ENCODE peak calls at places on chromosomes 4 and X, in nine cellular contexts. H is fibroblast of mammary gland; I is naive thymus-derived CD4-positive, alpha-beta T cell; C is dorsolateral prefrontal cortex; N is HCT116; L is fibroblast of pulmonary artery; M is neuronal stem cell; Z is CD8-positive, alpha-beta T cell; W is sigmoid colon. U is an unnamed sample.

GRCh38 chrX:24202465-24203031 is 53.0 kb downstream of the ZFX start:
- DNase-seq in H (no peak), I (no peak), C (no peak), N (no peak), L (no peak), M (no peak), Z (no peak), W (no peak), U (no peak)

GRCh38 chrX:13855689-13856425 is 39.0 kb upstream of the GPM6B start:
- DNase-seq in H (peak), I (no peak), C (no peak), N (no peak), L (no peak), M (no peak), Z (no peak), W (no peak), U (peak)

GRCh38 chrX:133741303-133741702 is 244.1 kb downstream of the GPC3 start:
- DNase-seq in H (peak), I (no peak), C (no peak), N (no peak), L (peak), M (no peak), Z (no peak), W (no peak), U (peak)

GRCh38 chrX:23884427-23885024 is 23.2 kb downstream of the APOO start:
- DNase-seq in H (peak), I (no peak), C (no peak), N (no peak), L (no peak), M (no peak), Z (no peak), W (no peak), U (peak)

GRCh38 chr4:177573487-177573886 is 131.2 kb upstream of the AGA start:
- DNase-seq in H (peak), I (no peak), C (no peak), N (peak), L (peak), M (no peak), Z (no peak), W (no peak), U (peak)

GRCh38 chr4:187685247-187685646 is 310.3 kb upstream of the ZFP42 start:
- DNase-seq in H (peak), I (no peak), C (no peak), N (no peak), L (no peak), M (no peak), Z (no peak), W (no peak), U (no peak)

GRCh38 chr4:45477311-45477733 is 646.5 kb downstream of the GABRG1 start:
- DNase-seq in H (no peak), I (no peak), C (no peak), N (no peak), L (no peak), M (no peak), Z (no peak), W (no peak), U (no peak)

GRCh38 chrX:68632491-68632890 is 15.0 kb upstream of the STARD8 start:
- DNase-seq in H (no peak), I (no peak), C (no peak), N (no peak), L (no peak), M (no peak), Z (no peak), W (no peak), U (no peak)

GRCh38 chr4:183362916-183363542 is 40.8 kb upstream of the CLDN24 start:
- DNase-seq in H (peak), I (no peak), C (no peak), N (peak), L (peak), M (no peak), Z (no peak), W (no peak), U (peak)

GRCh38 chrX:106912864-106913263 is 7.3 kb upstream of the CLDN2 start:
- DNase-seq in H (peak), I (no peak), C (no peak), N (no peak), L (peak), M (no peak), Z (no peak), W (no peak), U (peak)

GRCh38 chrX:40012039-40012799 is 85.5 kb downstream of the BCOR start:
- DNase-seq in H (peak), I (no peak), C (no peak), N (no peak), L (peak), M (no peak), Z (no peak), W (peak), U (peak)

GRCh38 chrX:99603076-99603814 is 806.8 kb downstream of the PCDH19 start:
- DNase-seq in H (no peak), I (no peak), C (no peak), N (no peak), L (no peak), M (no peak), Z (no peak), W (no peak), U (no peak)

GRCh38 chr4:53478671-53479456 is 101.4 kb downstream of the FIP1L1 start:
- DNase-seq in H (peak), I (no peak), C (no peak), N (no peak), L (peak), M (no peak), Z (no peak), W (no peak), U (peak)

GRCh38 chr4:37453004-37453360 is 208.4 kb downstream of the NWD2 start:
- DNase-seq in H (peak), I (peak), C (no peak), N (peak), L (peak), M (peak), Z (peak), W (no peak), U (peak)

GRCh38 chr4:83931659-83932058 is 395.8 kb downstream of the GPAT3 start:
- DNase-seq in H (no peak), I (no peak), C (no peak), N (no peak), L (no peak), M (no peak), Z (no peak), W (no peak), U (no peak)

GRCh38 chr4:55311792-55312490 is 34.1 kb upstream of the SRD5A3 start:
- DNase-seq in H (peak), I (no peak), C (no peak), N (no peak), L (peak), M (no peak), Z (no peak), W (no peak), U (peak)

GRCh38 chrX:107118322-107119147 is at the start of gene RBM41:
- DNase-seq in H (peak), I (peak), C (peak), N (peak), L (peak), M (peak), Z (peak), W (peak), U (peak)

DNA sequence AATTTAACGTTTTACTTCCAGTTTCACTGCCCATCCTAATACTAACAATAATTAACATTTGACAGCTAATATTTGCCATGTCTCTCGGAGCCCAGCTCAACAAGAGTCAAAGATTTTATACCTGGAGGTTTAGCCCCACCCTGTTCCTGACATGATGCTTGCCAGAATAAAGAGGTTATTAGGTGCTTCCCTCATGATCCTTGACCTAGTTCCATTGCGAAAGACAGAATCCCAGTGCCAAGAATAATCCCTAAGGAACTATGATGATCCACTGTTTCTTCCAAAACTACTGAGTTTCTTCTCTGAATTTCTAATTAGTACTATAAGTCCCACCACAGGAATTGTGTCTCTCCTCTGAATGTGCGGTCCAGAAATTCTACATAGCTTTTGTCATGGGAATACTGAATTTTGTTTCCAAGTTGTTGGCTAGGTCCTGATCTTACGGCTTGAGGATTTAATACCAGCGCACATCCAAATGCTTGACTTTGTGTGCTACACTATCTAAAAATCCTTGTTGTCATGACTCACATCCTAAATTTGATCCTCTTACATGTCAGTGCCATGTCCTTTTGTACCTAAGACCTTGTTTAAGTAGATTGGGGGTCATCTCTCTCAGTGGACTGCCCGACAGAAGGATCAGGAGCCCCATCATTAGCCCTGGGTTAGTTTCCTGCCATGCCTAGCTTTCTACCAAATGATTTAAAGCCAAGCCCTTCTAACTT is 23.1 kb downstream of the ANTXR2 start:
- DNase-seq in H (peak), I (no peak), C (no peak), N (no peak), L (no peak), M (no peak), Z (no peak), W (no peak), U (no peak)
- H3K4me3 ChIP-seq in H (no peak), I (no peak), C (no peak), N (no peak), L (no peak), M (no peak), Z (no peak), W (no peak), U (no peak)

DNA sequence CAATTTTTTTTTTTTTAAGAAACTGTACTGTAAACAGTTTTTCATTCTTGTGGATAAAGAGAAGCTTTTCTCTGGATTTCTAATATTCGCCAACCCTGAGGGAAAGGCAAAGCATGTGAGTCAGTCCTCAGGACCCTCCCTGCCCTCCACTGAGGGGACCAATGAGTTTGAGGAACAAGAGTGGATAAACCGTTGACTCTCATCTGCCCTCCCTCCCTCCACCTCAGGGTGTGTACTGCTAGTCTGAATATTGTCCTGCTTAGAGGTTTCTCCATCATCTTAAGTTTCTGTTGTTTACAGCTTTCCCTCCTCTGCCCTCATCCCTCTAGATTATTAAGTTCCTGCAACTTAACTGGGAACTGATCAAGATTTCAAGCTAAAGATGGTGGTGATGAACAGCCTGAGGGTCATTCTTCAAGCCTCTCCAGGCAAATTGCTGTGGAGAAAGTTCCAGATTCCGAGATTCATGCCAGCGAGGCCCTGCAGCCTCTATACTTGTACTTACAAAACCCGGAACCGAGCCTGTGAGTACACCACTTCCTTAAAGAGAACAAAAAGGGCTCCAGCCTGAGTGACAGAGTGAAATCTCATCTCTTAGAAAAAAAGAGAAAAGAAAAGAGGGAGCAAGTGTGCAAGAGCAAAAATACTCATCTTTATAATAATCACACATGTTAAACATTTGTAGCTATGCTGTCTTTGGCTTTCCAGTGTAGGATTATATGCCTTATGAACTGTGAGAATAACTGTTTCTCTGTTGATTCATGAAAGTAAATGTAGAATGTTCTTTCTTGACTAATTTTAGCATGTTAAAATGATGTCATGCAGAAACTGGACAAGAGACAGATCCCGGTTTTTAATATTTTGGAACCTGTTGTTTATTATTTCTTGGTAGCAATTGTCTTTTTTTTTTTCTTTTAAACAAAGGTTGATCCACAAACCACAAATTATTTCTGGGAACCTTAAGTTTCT is 11.9 kb downstream of the CA5B start:
- DNase-seq in H (peak), I (peak), C (no peak), N (no peak), L (no peak), M (no peak), Z (peak), W (no peak), U (no peak)
- H3K4me3 ChIP-seq in H (no peak), I (peak), C (no peak), N (no peak), L (no peak), M (no peak), Z (peak), W (no peak), U (no peak)

GRCh38 chrX:140710710-140711109 is 1.2 kb downstream of the LINC00632 start:
- DNase-seq in H (no peak), I (no peak), C (peak), N (no peak), L (peak), M (no peak), Z (no peak), W (no peak), U (no peak)

GRCh38 chrX:140715787-140716186 is 6.2 kb downstream of the LINC00632 start:
- DNase-seq in H (no peak), I (no peak), C (no peak), N (no peak), L (no peak), M (no peak), Z (no peak), W (no peak), U (no peak)

GRCh38 chrX:140709421-140709846 is at the start of gene LINC00632:
- DNase-seq in H (no peak), I (no peak), C (peak), N (no peak), L (no peak), M (no peak), Z (no peak), W (no peak), U (no peak)

GRCh38 chrX:140713174-140713539 is 3.6 kb downstream of the LINC00632 start:
- DNase-seq in H (no peak), I (no peak), C (no peak), N (no peak), L (peak), M (no peak), Z (no peak), W (no peak), U (no peak)

DNA sequence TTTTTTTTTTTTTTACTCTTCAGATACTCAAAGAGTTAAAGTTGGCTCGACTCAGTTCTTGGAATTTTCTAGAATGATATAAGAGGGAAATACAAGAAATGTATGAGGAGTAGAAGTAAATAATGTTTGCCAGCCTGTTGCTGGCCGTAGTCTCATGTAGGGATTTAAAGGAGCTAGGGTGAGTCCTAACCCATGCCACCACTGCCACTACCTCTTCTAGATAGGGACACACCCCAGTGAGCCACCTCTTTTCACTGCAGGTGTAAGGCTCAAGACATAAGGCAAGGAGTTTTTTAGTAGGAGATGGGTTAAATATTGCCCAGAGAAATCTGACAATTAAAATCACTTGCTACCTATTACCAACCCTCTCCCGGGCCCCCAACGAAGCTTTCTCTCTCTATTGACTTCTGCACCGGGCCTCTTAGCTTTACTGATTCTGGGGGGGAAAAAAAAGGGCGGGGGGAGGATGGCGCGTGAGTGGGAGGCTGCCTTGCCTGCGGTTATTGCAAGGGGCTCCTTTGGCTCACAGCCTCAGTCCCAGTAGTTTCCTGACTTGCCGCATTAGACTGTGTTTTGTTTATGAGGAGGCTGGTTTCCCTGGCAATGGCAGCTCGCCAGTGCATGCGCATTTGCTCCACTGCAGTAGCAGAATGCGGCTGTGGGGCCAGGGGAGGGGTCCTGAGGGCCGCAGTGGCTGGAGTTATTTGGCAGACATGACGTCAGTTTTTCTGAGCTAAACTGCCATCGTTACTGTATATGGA is 3.0 kb downstream of the LINC00632 start:
- DNase-seq in H (no peak), I (peak), C (peak), N (no peak), L (peak), M (peak), Z (peak), W (peak), U (peak)
- H3K4me3 ChIP-seq in H (no peak), I (no peak), C (no peak), N (no peak), L (peak), M (no peak), Z (no peak), W (peak), U (no peak)

GRCh38 chr4:159177265-159178146 is 74.6 kb downstream of the RAPGEF2 start:
- DNase-seq in H (no peak), I (no peak), C (no peak), N (no peak), L (no peak), M (no peak), Z (no peak), W (no peak), U (no peak)

GRCh38 chr4:159175165-159175988 is 72.5 kb downstream of the RAPGEF2 start:
- DNase-seq in H (peak), I (peak), C (peak), N (peak), L (peak), M (peak), Z (peak), W (peak), U (peak)

GRCh38 chr4:159174645-159175147 is 71.8 kb downstream of the RAPGEF2 start:
- DNase-seq in H (no peak), I (no peak), C (no peak), N (no peak), L (peak), M (no peak), Z (no peak), W (no peak), U (no peak)

GRCh38 chr4:159178147-159178541 is 75.3 kb downstream of the RAPGEF2 start:
- DNase-seq in H (peak), I (no peak), C (no peak), N (no peak), L (peak), M (no peak), Z (no peak), W (no peak), U (peak)

GRCh38 chr4:159175989-159176375 is 73.1 kb downstream of the RAPGEF2 start:
- DNase-seq in H (no peak), I (no peak), C (no peak), N (no peak), L (no peak), M (no peak), Z (no peak), W (no peak), U (no peak)
- H3K4me3 ChIP-seq in H (no peak), I (no peak), C (no peak), N (no peak), L (no peak), M (no peak), Z (no peak), W (no peak), U (peak)

GRCh38 chrX:108439961-108440696 is 491 bp downstream of the COL4A5 start:
- DNase-seq in H (peak), I (no peak), C (no peak), N (no peak), L (no peak), M (no peak), Z (no peak), W (no peak), U (peak)

GRCh38 chrX:108437354-108437753 is 868 bp downstream of the COL4A6 start:
- DNase-seq in H (no peak), I (no peak), C (no peak), N (no peak), L (no peak), M (no peak), Z (no peak), W (no peak), U (no peak)

GRCh38 chrX:108439434-108439883 is at the start of gene COL4A5:
- DNase-seq in H (peak), I (no peak), C (no peak), N (peak), L (peak), M (peak), Z (no peak), W (peak), U (peak)

GRCh38 chrX:108435261-108435660 is 3.0 kb downstream of the COL4A6 start:
- DNase-seq in H (no peak), I (no peak), C (no peak), N (no peak), L (no peak), M (no peak), Z (no peak), W (no peak), U (no peak)

GRCh38 chrX:108437789-108438623 is at the start of gene COL4A6:
- DNase-seq in H (no peak), I (no peak), C (no peak), N (no peak), L (no peak), M (peak), Z (no peak), W (no peak), U (no peak)
- H3K4me3 ChIP-seq in H (peak), I (no peak), C (peak), N (peak), L (peak), M (peak), Z (no peak), W (peak), U (peak)

GRCh38 chrX:45187731-45188130 is 12.9 kb downstream of the DIPK2B start:
- DNase-seq in H (no peak), I (no peak), C (no peak), N (no peak), L (no peak), M (no peak), Z (no peak), W (no peak), U (peak)
- H3K4me3 ChIP-seq in H (peak), I (peak), C (peak), N (no peak), L (peak), M (no peak), Z (peak), W (peak), U (peak)

U was measured in choroid plexus epithelial cell.